ENCODE peak calls at places on chromosomes 6 and 20, in five cellular contexts. E is fibroblast of lung, T is HCT116, W is AG04450, O is astrocyte of the hippocampus. C is an unnamed sample.

GRCh38 chr6:56806368-56806767 is 148.5 kb upstream of the BEND6 start:
- DNase-seq in E (no peak), T (no peak), W (no peak), O (no peak), C (no peak)

GRCh38 chr6:64932486-64932885 is 774.5 kb downstream of the EYS start:
- DNase-seq in E (no peak), T (no peak), W (no peak), O (peak), C (no peak)

GRCh38 chr20:36784900-36785299 is 11.3 kb upstream of the DSN1 start:
- DNase-seq in E (peak), T (no peak), W (no peak), O (no peak), C (no peak)

GRCh38 chr6:159871911-159872310 is 18.9 kb upstream of the MAS1 start:
- DNase-seq in E (peak), T (no peak), W (no peak), O (peak), C (no peak)

GRCh38 chr6:134363323-134364039 is 45.6 kb upstream of the SGK1 start:
- DNase-seq in E (peak), T (peak), W (no peak), O (peak), C (no peak)

GRCh38 chr6:106141441-106142237 is 55.5 kb downstream of the PRDM1 start:
- DNase-seq in E (peak), T (no peak), W (no peak), O (no peak), C (no peak)

GRCh38 chr6:108850669-108851467 is 2.6 kb downstream of the ARMC2 start:
- DNase-seq in E (no peak), T (no peak), W (no peak), O (no peak), C (no peak)

GRCh38 chr20:47489448-47489872 is 12.2 kb upstream of the NCOA3 start:
- DNase-seq in E (no peak), T (no peak), W (no peak), O (no peak), C (no peak)

GRCh38 chr20:57437267-57437666 is 46.1 kb downstream of the RBM38 start:
- DNase-seq in E (no peak), T (no peak), W (no peak), O (no peak), C (no peak)

GRCh38 chr6:15026832-15027231 is 219.0 kb upstream of the JARID2 start:
- DNase-seq in E (peak), T (no peak), W (peak), O (peak), C (no peak)

GRCh38 chr20:4667371-4667773 is 54.3 kb upstream of the PRND start:
- DNase-seq in E (peak), T (no peak), W (no peak), O (no peak), C (no peak)

GRCh38 chr6:107625264-107625663 is 135.3 kb downstream of the SOBP start:
- DNase-seq in E (no peak), T (no peak), W (no peak), O (no peak), C (no peak)

GRCh38 chr20:59017493-59018231 is 1.6 kb upstream of the TUBB1 start:
- DNase-seq in E (no peak), T (no peak), W (no peak), O (no peak), C (no peak)

GRCh38 chr6:27078734-27079357 is 168.7 kb upstream of the PRSS16 start:
- DNase-seq in E (peak), T (peak), W (peak), O (peak), C (no peak)

GRCh38 chr6:24614048-24614420 is 32.0 kb downstream of the KIAA0319 start:
- DNase-seq in E (no peak), T (no peak), W (no peak), O (no peak), C (no peak)

GRCh38 chr6:31403283-31403989 is at the start of gene MICA:
- DNase-seq in E (peak), T (peak), W (peak), O (peak), C (peak)

GRCh38 chr6:44428682-44429081 is 41.2 kb downstream of the CDC5L start:
- DNase-seq in E (peak), T (no peak), W (no peak), O (no peak), C (no peak)

GRCh38 chr20:58722379-58722778 is 29.8 kb downstream of the NPEPL1 start:
- DNase-seq in E (no peak), T (no peak), W (no peak), O (no peak), C (no peak)

GRCh38 chr20:57947421-57948176 is 237.8 kb upstream of the PMEPA1 start:
- DNase-seq in E (peak), T (no peak), W (no peak), O (peak), C (no peak)

GRCh38 chr6:135932651-135933050 is 81.2 kb downstream of the PDE7B start:
- DNase-seq in E (no peak), T (no peak), W (no peak), O (no peak), C (no peak)

GRCh38 chr20:62395311-62396242 is 8.7 kb downstream of the RPS21 start:
- DNase-seq in E (no peak), T (no peak), W (no peak), O (no peak), C (no peak)

GRCh38 chr6:41697902-41698349 is 37.5 kb downstream of the TFEB start:
- DNase-seq in E (peak), T (no peak), W (no peak), O (no peak), C (no peak)

GRCh38 chr6:31081872-31082271 is 30.5 kb downstream of the C6orf15 start:
- DNase-seq in E (no peak), T (no peak), W (no peak), O (no peak), C (no peak)

GRCh38 chr6:2157441-2158127 is 87.8 kb downstream of the GMDS start:
- DNase-seq in E (peak), T (peak), W (peak), O (peak), C (no peak)

GRCh38 chr6:146345582-146345981 is 198.1 kb upstream of the RAB32 start:
- DNase-seq in E (no peak), T (no peak), W (no peak), O (no peak), C (no peak)

GRCh38 chr6:151058021-151058733 is 181.6 kb upstream of the AKAP12 start:
- DNase-seq in E (peak), T (no peak), W (no peak), O (no peak), C (no peak)

C was measured in glomerular endothelial cell.